ENCODE peak calls at places on chromosomes 12 and 14, in seven cellular contexts. One of them, this sample, is unnamed.

GRCh38 chr12:97300921-97301320 is 161.7 kb upstream of the RMST start:
- DNase-seq in neuronal stem cell: no peak
- DNase-seq in H9: no peak
- DNase-seq in trophoblast cell: no peak
- DNase-seq in mesendoderm: peak
- DNase-seq in IMR-90: no peak
- DNase-seq in H1: no peak
- DNase-seq in this sample: no peak

GRCh38 chr12:123671876-123672275 is 963 bp downstream of the TCTN2 start:
- DNase-seq in H1: no peak
- DNase-seq in neuronal stem cell: no peak
- DNase-seq in IMR-90: peak
- DNase-seq in trophoblast cell: no peak
- DNase-seq in H9: no peak
- DNase-seq in mesendoderm: no peak
- DNase-seq in this sample: no peak

GRCh38 chr14:100067971-100068959 is 3.0 kb downstream of the EVL start:
- DNase-seq in H9: no peak
- DNase-seq in trophoblast cell: peak
- DNase-seq in H1: peak
- DNase-seq in IMR-90: peak
- DNase-seq in neuronal stem cell: no peak
- DNase-seq in mesendoderm: peak
- DNase-seq in this sample: no peak

GRCh38 chr12:48003226-48004038 is 844 bp downstream of the COL2A1 start:
- DNase-seq in neuronal stem cell: peak
- DNase-seq in H9: peak
- DNase-seq in trophoblast cell: no peak
- DNase-seq in mesendoderm: no peak
- DNase-seq in IMR-90: no peak
- DNase-seq in H1: no peak
- DNase-seq in this sample: peak

GRCh38 chr12:82651489-82651888 is 35.2 kb upstream of the TMTC2 start:
- DNase-seq in IMR-90: no peak
- DNase-seq in neuronal stem cell: no peak
- DNase-seq in trophoblast cell: no peak
- DNase-seq in H1: no peak
- DNase-seq in mesendoderm: no peak
- DNase-seq in H9: no peak
- DNase-seq in this sample: no peak

GRCh38 chr14:98612434-98613200 is 659.4 kb downstream of the BCL11B start:
- DNase-seq in trophoblast cell: no peak
- DNase-seq in H9: no peak
- DNase-seq in neuronal stem cell: no peak
- DNase-seq in mesendoderm: no peak
- DNase-seq in H1: no peak
- DNase-seq in IMR-90: no peak
- DNase-seq in this sample: no peak

GRCh38 chr12:47192046-47192445 is 112.3 kb upstream of the AMIGO2 start:
- DNase-seq in H1: no peak
- DNase-seq in mesendoderm: no peak
- DNase-seq in trophoblast cell: no peak
- DNase-seq in IMR-90: no peak
- DNase-seq in H9: no peak
- DNase-seq in neuronal stem cell: no peak
- DNase-seq in this sample: no peak

GRCh38 chr12:79023784-79024183 is 159.2 kb downstream of the SYT1 start:
- DNase-seq in IMR-90: peak
- DNase-seq in H1: no peak
- DNase-seq in mesendoderm: no peak
- DNase-seq in H9: no peak
- DNase-seq in neuronal stem cell: no peak
- DNase-seq in trophoblast cell: no peak
- DNase-seq in this sample: peak

GRCh38 chr12:124970647-124971402 is 18.1 kb downstream of the DHX37 start:
- DNase-seq in IMR-90: no peak
- DNase-seq in mesendoderm: no peak
- DNase-seq in neuronal stem cell: no peak
- DNase-seq in trophoblast cell: no peak
- DNase-seq in H1: no peak
- DNase-seq in H9: no peak
- DNase-seq in this sample: no peak

GRCh38 chr14:89283327-89284060 is 133.5 kb downstream of the FOXN3 start:
- DNase-seq in neuronal stem cell: no peak
- DNase-seq in mesendoderm: no peak
- DNase-seq in H1: no peak
- DNase-seq in IMR-90: no peak
- DNase-seq in trophoblast cell: no peak
- DNase-seq in H9: no peak
- DNase-seq in this sample: no peak

GRCh38 chr12:104201238-104202001 is 14.2 kb upstream of the TXNRD1 start:
- DNase-seq in IMR-90: peak
- DNase-seq in neuronal stem cell: peak
- DNase-seq in H9: peak
- DNase-seq in trophoblast cell: peak
- DNase-seq in mesendoderm: peak
- DNase-seq in H1: peak
- DNase-seq in this sample: peak

GRCh38 chr14:23327947-23328744 is 6.9 kb downstream of the PABPN1 start:
- DNase-seq in H9: peak
- DNase-seq in IMR-90: peak
- DNase-seq in mesendoderm: peak
- DNase-seq in neuronal stem cell: peak
- DNase-seq in trophoblast cell: peak
- DNase-seq in H1: peak
- DNase-seq in this sample: peak

GRCh38 chr14:75373616-75374015 is 54.2 kb upstream of the JDP2 start:
- DNase-seq in H9: no peak
- DNase-seq in IMR-90: no peak
- DNase-seq in neuronal stem cell: no peak
- DNase-seq in mesendoderm: no peak
- DNase-seq in H1: no peak
- DNase-seq in trophoblast cell: no peak
- DNase-seq in this sample: no peak

GRCh38 chr12:103884316-103884715 is 43.3 kb upstream of the NT5DC3 start:
- DNase-seq in neuronal stem cell: peak
- DNase-seq in H1: no peak
- DNase-seq in H9: no peak
- DNase-seq in trophoblast cell: no peak
- DNase-seq in mesendoderm: peak
- DNase-seq in IMR-90: peak
- DNase-seq in this sample: peak

GRCh38 chr14:59454131-59454530 is 11.0 kb downstream of the GPR135 start:
- DNase-seq in IMR-90: peak
- DNase-seq in trophoblast cell: no peak
- DNase-seq in mesendoderm: no peak
- DNase-seq in H9: no peak
- DNase-seq in H1: no peak
- DNase-seq in neuronal stem cell: no peak
- DNase-seq in this sample: peak

GRCh38 chr14:23942587-23942986 is 11.0 kb upstream of the DHRS4 start:
- DNase-seq in trophoblast cell: no peak
- DNase-seq in H1: no peak
- DNase-seq in neuronal stem cell: no peak
- DNase-seq in mesendoderm: no peak
- DNase-seq in H9: no peak
- DNase-seq in IMR-90: no peak
- DNase-seq in this sample: no peak

GRCh38 chr12:103687262-103687661 is 100.2 kb downstream of the STAB2 start:
- DNase-seq in H9: no peak
- DNase-seq in H1: no peak
- DNase-seq in mesendoderm: no peak
- DNase-seq in trophoblast cell: no peak
- DNase-seq in neuronal stem cell: no peak
- DNase-seq in IMR-90: no peak
- DNase-seq in this sample: no peak

GRCh38 chr14:33986804-33987203 is 35.9 kb upstream of the EGLN3 start:
- DNase-seq in H9: no peak
- DNase-seq in IMR-90: peak
- DNase-seq in H1: no peak
- DNase-seq in neuronal stem cell: no peak
- DNase-seq in trophoblast cell: peak
- DNase-seq in mesendoderm: peak
- DNase-seq in this sample: peak

GRCh38 chr12:24084800-24085199 is 135.3 kb upstream of the SOX5 start:
- DNase-seq in trophoblast cell: no peak
- DNase-seq in mesendoderm: no peak
- DNase-seq in H9: no peak
- DNase-seq in neuronal stem cell: no peak
- DNase-seq in IMR-90: no peak
- DNase-seq in H1: no peak
- DNase-seq in this sample: no peak

GRCh38 chr14:20494935-20495766 is 10.2 kb upstream of the RNASE10 start:
- DNase-seq in mesendoderm: peak
- DNase-seq in H1: no peak
- DNase-seq in trophoblast cell: peak
- DNase-seq in IMR-90: peak
- DNase-seq in H9: peak
- DNase-seq in neuronal stem cell: no peak
- DNase-seq in this sample: no peak

GRCh38 chr14:84410344-84410743 is 1119.6 kb upstream of the FLRT2 start:
- DNase-seq in mesendoderm: no peak
- DNase-seq in IMR-90: no peak
- DNase-seq in trophoblast cell: no peak
- DNase-seq in neuronal stem cell: no peak
- DNase-seq in H1: no peak
- DNase-seq in H9: no peak
- DNase-seq in this sample: no peak

GRCh38 chr12:48185181-48185919 is 1.9 kb downstream of the CCDC184 start:
- DNase-seq in H9: peak
- DNase-seq in mesendoderm: no peak
- DNase-seq in trophoblast cell: no peak
- DNase-seq in H1: peak
- DNase-seq in neuronal stem cell: no peak
- DNase-seq in IMR-90: no peak
- DNase-seq in this sample: peak

GRCh38 chr12:77768558-77768957 is 62.1 kb upstream of the NAV3 start:
- DNase-seq in H9: no peak
- DNase-seq in neuronal stem cell: no peak
- DNase-seq in IMR-90: no peak
- DNase-seq in mesendoderm: no peak
- DNase-seq in H1: no peak
- DNase-seq in trophoblast cell: no peak
- DNase-seq in this sample: no peak
- H3K23ac ChIP-seq in H9: no peak
- H3K23ac ChIP-seq in neuronal stem cell: no peak
- H3K23ac ChIP-seq in IMR-90: no peak
- H3K23ac ChIP-seq in mesendoderm: no peak
- H3K23ac ChIP-seq in H1: no peak
- H3K23ac ChIP-seq in trophoblast cell: no peak
- H3K23ac ChIP-seq in this sample: no peak

GRCh38 chr14:58146399-58146798 is 5.6 kb downstream of the ARMH4 start:
- DNase-seq in mesendoderm: peak
- DNase-seq in neuronal stem cell: no peak
- DNase-seq in H1: no peak
- DNase-seq in trophoblast cell: no peak
- DNase-seq in IMR-90: no peak
- DNase-seq in H9: no peak
- DNase-seq in this sample: no peak

GRCh38 chr14:58138065-58138718 is 13.8 kb downstream of the ARMH4 start:
- DNase-seq in trophoblast cell: no peak
- DNase-seq in H1: no peak
- DNase-seq in IMR-90: no peak
- DNase-seq in neuronal stem cell: no peak
- DNase-seq in H9: no peak
- DNase-seq in mesendoderm: peak
- DNase-seq in this sample: no peak

GRCh38 chr14:58138719-58139482 is 13.1 kb downstream of the ARMH4 start:
- DNase-seq in H9: no peak
- DNase-seq in trophoblast cell: no peak
- DNase-seq in mesendoderm: no peak
- DNase-seq in neuronal stem cell: no peak
- DNase-seq in IMR-90: no peak
- DNase-seq in H1: no peak
- DNase-seq in this sample: no peak

DNA sequence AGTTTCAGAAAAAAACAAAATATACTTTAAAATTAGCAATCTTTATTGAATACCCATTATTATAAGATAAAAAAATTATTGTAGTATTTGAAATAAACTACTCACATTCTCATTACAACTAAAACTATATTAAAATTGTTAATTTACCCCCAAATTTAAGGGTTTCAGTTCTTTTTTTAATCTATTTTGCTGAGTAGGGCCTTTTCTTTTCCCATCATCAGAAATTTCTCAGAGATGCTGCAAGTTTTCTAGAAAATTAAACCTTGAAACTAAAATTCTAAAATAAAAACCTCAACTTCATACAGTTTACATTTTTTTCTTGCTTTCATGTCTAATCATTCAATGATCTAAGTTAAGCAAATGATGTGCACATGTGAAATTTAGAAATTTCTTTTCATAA is 10.1 kb downstream of the ARMH4 start:
- DNase-seq in H1: no peak
- DNase-seq in H9: no peak
- DNase-seq in IMR-90: no peak
- DNase-seq in mesendoderm: no peak
- DNase-seq in neuronal stem cell: no peak
- DNase-seq in trophoblast cell: no peak
- DNase-seq in this sample: no peak
- H2BK5ac ChIP-seq in H1: no peak
- H2BK5ac ChIP-seq in H9: no peak
- H2BK5ac ChIP-seq in IMR-90: no peak
- H2BK5ac ChIP-seq in mesendoderm: no peak
- H2BK5ac ChIP-seq in neuronal stem cell: no peak
- H2BK5ac ChIP-seq in trophoblast cell: no peak
- H2BK5ac ChIP-seq in this sample: no peak

GRCh38 chr12:19154696-19155095 is 25.2 kb downstream of the PLEKHA5 start:
- DNase-seq in IMR-90: no peak
- DNase-seq in H1: no peak
- DNase-seq in H9: no peak
- DNase-seq in trophoblast cell: no peak
- DNase-seq in mesendoderm: no peak
- DNase-seq in neuronal stem cell: no peak
- DNase-seq in this sample: peak
- H3K23ac ChIP-seq in IMR-90: no peak
- H3K23ac ChIP-seq in H1: no peak
- H3K23ac ChIP-seq in H9: no peak
- H3K23ac ChIP-seq in trophoblast cell: no peak
- H3K23ac ChIP-seq in mesendoderm: no peak
- H3K23ac ChIP-seq in neuronal stem cell: no peak
- H3K23ac ChIP-seq in this sample: no peak

GRCh38 chr14:95130545-95130944 is 26.8 kb downstream of the DICER1 start:
- DNase-seq in IMR-90: no peak
- DNase-seq in mesendoderm: no peak
- DNase-seq in neuronal stem cell: no peak
- DNase-seq in H9: no peak
- DNase-seq in trophoblast cell: no peak
- DNase-seq in H1: no peak
- DNase-seq in this sample: no peak
- H2BK5ac ChIP-seq in IMR-90: no peak
- H2BK5ac ChIP-seq in mesendoderm: no peak
- H2BK5ac ChIP-seq in neuronal stem cell: no peak
- H2BK5ac ChIP-seq in H9: no peak
- H2BK5ac ChIP-seq in trophoblast cell: no peak
- H2BK5ac ChIP-seq in H1: no peak
- H2BK5ac ChIP-seq in this sample: no peak

GRCh38 chr12:114757926-114758325 is 74.0 kb upstream of the TBX3 start:
- DNase-seq in trophoblast cell: no peak
- DNase-seq in IMR-90: no peak
- DNase-seq in neuronal stem cell: no peak
- DNase-seq in H1: no peak
- DNase-seq in mesendoderm: no peak
- DNase-seq in H9: no peak
- DNase-seq in this sample: no peak
- H3K23ac ChIP-seq in trophoblast cell: no peak
- H3K23ac ChIP-seq in IMR-90: no peak
- H3K23ac ChIP-seq in neuronal stem cell: no peak
- H3K23ac ChIP-seq in H1: no peak
- H3K23ac ChIP-seq in mesendoderm: no peak
- H3K23ac ChIP-seq in H9: no peak
- H3K23ac ChIP-seq in this sample: no peak

This sample was measured in mesenchymal stem cell.